ENCODE peak calls at places on chromosomes 7 and 10, in seven cellular contexts. One of them, this sample, is unnamed.

GRCh38 chr10:121182219-121182618 is 331.1 kb downstream of the WDR11 start:
- DNase-seq in endothelial cell: no peak
- DNase-seq in activated CD4-positive, alpha-beta memory T cell treated with anti-CD3 and anti-CD28 coated beads, Interleukin-2, amount 10 ng/mL, durations not matched to agents 7 days and 5 days: no peak
- DNase-seq in stimulated activated CD8-positive, alpha-beta memory T cell treated with anti-CD3 and anti-CD28 coated beads, Interleukin-7, amount 100 ng/mL, for 1 hour: no peak
- DNase-seq in iPS-NIHi11: no peak
- DNase-seq in effector CD4-positive, alpha-beta T cell: no peak
- DNase-seq in D341Med: no peak
- DNase-seq in this sample: no peak

GRCh38 chr10:86651631-86652331 is 2.6 kb upstream of the OPN4 start:
- DNase-seq in endothelial cell: no peak
- DNase-seq in activated CD4-positive, alpha-beta memory T cell treated with anti-CD3 and anti-CD28 coated beads, Interleukin-2, amount 10 ng/mL, durations not matched to agents 7 days and 5 days: no peak
- DNase-seq in stimulated activated CD8-positive, alpha-beta memory T cell treated with anti-CD3 and anti-CD28 coated beads, Interleukin-7, amount 100 ng/mL, for 1 hour: no peak
- DNase-seq in iPS-NIHi11: peak; percentile 14
- DNase-seq in effector CD4-positive, alpha-beta T cell: no peak
- DNase-seq in D341Med: peak; percentile 21
- DNase-seq in this sample: no peak

GRCh38 chr7:26787696-26788095 is 76.7 kb downstream of the SKAP2 start:
- DNase-seq in endothelial cell: no peak
- DNase-seq in activated CD4-positive, alpha-beta memory T cell treated with anti-CD3 and anti-CD28 coated beads, Interleukin-2, amount 10 ng/mL, durations not matched to agents 7 days and 5 days: no peak
- DNase-seq in stimulated activated CD8-positive, alpha-beta memory T cell treated with anti-CD3 and anti-CD28 coated beads, Interleukin-7, amount 100 ng/mL, for 1 hour: no peak
- DNase-seq in iPS-NIHi11: no peak
- DNase-seq in effector CD4-positive, alpha-beta T cell: no peak
- DNase-seq in D341Med: no peak
- DNase-seq in this sample: no peak

GRCh38 chr10:69449841-69450240 is 1.4 kb upstream of the TSPAN15 start:
- DNase-seq in endothelial cell: peak; percentile 66
- DNase-seq in activated CD4-positive, alpha-beta memory T cell treated with anti-CD3 and anti-CD28 coated beads, Interleukin-2, amount 10 ng/mL, durations not matched to agents 7 days and 5 days: peak; percentile 58
- DNase-seq in stimulated activated CD8-positive, alpha-beta memory T cell treated with anti-CD3 and anti-CD28 coated beads, Interleukin-7, amount 100 ng/mL, for 1 hour: no peak
- DNase-seq in iPS-NIHi11: peak; percentile 70
- DNase-seq in effector CD4-positive, alpha-beta T cell: peak; percentile 37
- DNase-seq in D341Med: peak; percentile 54
- DNase-seq in this sample: peak; percentile 66

GRCh38 chr7:113996405-113996804 is 77.6 kb upstream of the PPP1R3A start:
- DNase-seq in endothelial cell: no peak
- DNase-seq in activated CD4-positive, alpha-beta memory T cell treated with anti-CD3 and anti-CD28 coated beads, Interleukin-2, amount 10 ng/mL, durations not matched to agents 7 days and 5 days: no peak
- DNase-seq in stimulated activated CD8-positive, alpha-beta memory T cell treated with anti-CD3 and anti-CD28 coated beads, Interleukin-7, amount 100 ng/mL, for 1 hour: no peak
- DNase-seq in iPS-NIHi11: no peak
- DNase-seq in effector CD4-positive, alpha-beta T cell: no peak
- DNase-seq in D341Med: no peak
- DNase-seq in this sample: peak; percentile 1

GRCh38 chr7:113087278-113087998 is 811 bp upstream of the GPR85 start:
- DNase-seq in endothelial cell: no peak
- DNase-seq in activated CD4-positive, alpha-beta memory T cell treated with anti-CD3 and anti-CD28 coated beads, Interleukin-2, amount 10 ng/mL, durations not matched to agents 7 days and 5 days: no peak
- DNase-seq in stimulated activated CD8-positive, alpha-beta memory T cell treated with anti-CD3 and anti-CD28 coated beads, Interleukin-7, amount 100 ng/mL, for 1 hour: no peak
- DNase-seq in iPS-NIHi11: peak; percentile 87
- DNase-seq in effector CD4-positive, alpha-beta T cell: no peak
- DNase-seq in D341Med: no peak
- DNase-seq in this sample: peak; percentile 96

GRCh38 chr10:127906548-127907377 is at the start of gene PTPRE:
- DNase-seq in endothelial cell: peak; percentile 87
- DNase-seq in activated CD4-positive, alpha-beta memory T cell treated with anti-CD3 and anti-CD28 coated beads, Interleukin-2, amount 10 ng/mL, durations not matched to agents 7 days and 5 days: peak; percentile 71
- DNase-seq in stimulated activated CD8-positive, alpha-beta memory T cell treated with anti-CD3 and anti-CD28 coated beads, Interleukin-7, amount 100 ng/mL, for 1 hour: peak; percentile 23
- DNase-seq in iPS-NIHi11: peak; percentile 96
- DNase-seq in effector CD4-positive, alpha-beta T cell: peak; percentile 44
- DNase-seq in D341Med: peak; percentile 90
- DNase-seq in this sample: peak; percentile 51

GRCh38 chr10:810351-810846 is 120.9 kb upstream of the DIP2C start:
- DNase-seq in endothelial cell: peak; percentile 41
- DNase-seq in activated CD4-positive, alpha-beta memory T cell treated with anti-CD3 and anti-CD28 coated beads, Interleukin-2, amount 10 ng/mL, durations not matched to agents 7 days and 5 days: no peak
- DNase-seq in stimulated activated CD8-positive, alpha-beta memory T cell treated with anti-CD3 and anti-CD28 coated beads, Interleukin-7, amount 100 ng/mL, for 1 hour: no peak
- DNase-seq in iPS-NIHi11: peak; percentile 68
- DNase-seq in effector CD4-positive, alpha-beta T cell: no peak
- DNase-seq in D341Med: peak; percentile 79
- DNase-seq in this sample: peak; percentile 38

GRCh38 chr10:70804424-70804814 is 11.3 kb upstream of the SGPL1 start:
- DNase-seq in endothelial cell: no peak
- DNase-seq in activated CD4-positive, alpha-beta memory T cell treated with anti-CD3 and anti-CD28 coated beads, Interleukin-2, amount 10 ng/mL, durations not matched to agents 7 days and 5 days: no peak
- DNase-seq in stimulated activated CD8-positive, alpha-beta memory T cell treated with anti-CD3 and anti-CD28 coated beads, Interleukin-7, amount 100 ng/mL, for 1 hour: no peak
- DNase-seq in iPS-NIHi11: no peak
- DNase-seq in effector CD4-positive, alpha-beta T cell: no peak
- DNase-seq in D341Med: no peak
- DNase-seq in this sample: peak; percentile 14

This sample was measured in fibroblast of mammary gland.